ENCODE peak calls at places on chromosomes 13 and 19, in seven cellular contexts. C is GM23338, N is cardiac muscle cell, O is DND-41, Q is astrocyte, K is mucosa of descending colon, W is heart right ventricle. Z is an unnamed sample.

GRCh38 chr19:9939301-9939913 is 3.1 kb upstream of the OLFM2 start:
- DNase-seq in C (peak; percentile 61), N (peak; percentile 56), O (no peak), Q (no peak), K (no peak), W (no peak), Z (no peak)

GRCh38 chr13:109867766-109868165 is 81.4 kb upstream of the IRS2 start:
- DNase-seq in C (no peak), N (peak; percentile 23), O (no peak), Q (no peak), K (no peak), W (no peak), Z (no peak)

GRCh38 chr13:38687246-38688229 is 661 bp downstream of the FREM2 start:
- DNase-seq in C (peak; percentile 69), N (peak; percentile 12), O (no peak), Q (peak; percentile 0), K (no peak), W (no peak), Z (no peak)

GRCh38 chr19:3591876-3592613 is 6.8 kb downstream of the GIPC3 start:
- DNase-seq in C (no peak), N (peak; percentile 40), O (no peak), Q (no peak), K (no peak), W (no peak), Z (no peak)

GRCh38 chr19:49987159-49987698 is 26.3 kb upstream of the SIGLEC11 start:
- DNase-seq in C (peak; percentile 99), N (peak; percentile 96), O (peak; percentile 99), Q (peak; percentile 91), K (peak; percentile 80), W (peak; percentile 78), Z (no peak)

GRCh38 chr13:22926176-22927007 is 254.4 kb upstream of the SGCG start:
- DNase-seq in C (peak; percentile 82), N (peak; percentile 84), O (no peak), Q (peak; percentile 12), K (peak; percentile 81), W (peak; percentile 85), Z (no peak)

GRCh38 chr19:16258440-16258903 is 60.8 kb downstream of the AP1M1 start:
- DNase-seq in C (no peak), N (peak; percentile 43), O (no peak), Q (no peak), K (peak; percentile 77), W (peak; percentile 84), Z (no peak)

GRCh38 chr19:17332677-17333581 is 1.7 kb downstream of the ANO8 start:
- DNase-seq in C (peak; percentile 94), N (peak; percentile 65), O (peak; percentile 76), Q (peak; percentile 25), K (peak; percentile 66), W (no peak), Z (peak; percentile 98)

GRCh38 chr19:17075860-17076538 is 422 bp downstream of the MYO9B start:
- DNase-seq in C (peak; percentile 82), N (peak; percentile 31), O (peak; percentile 83), Q (no peak), K (peak; percentile 80), W (peak; percentile 49), Z (peak; percentile 29)

GRCh38 chr13:64457976-64458375 is 2772.2 kb downstream of the PCDH9 start:
- DNase-seq in C (no peak), N (peak; percentile 55), O (no peak), Q (peak; percentile 27), K (no peak), W (no peak), Z (no peak)

GRCh38 chr13:32314271-32314967 is 744 bp downstream of the ZAR1L start:
- DNase-seq in C (no peak), N (no peak), O (no peak), Q (no peak), K (peak; percentile 76), W (peak; percentile 48), Z (no peak)
- TF ChIP-seq CTCF in C (no peak), N (no peak), O (no peak), Q (no peak), K (no peak), W (no peak), Z (no peak)

DNA sequence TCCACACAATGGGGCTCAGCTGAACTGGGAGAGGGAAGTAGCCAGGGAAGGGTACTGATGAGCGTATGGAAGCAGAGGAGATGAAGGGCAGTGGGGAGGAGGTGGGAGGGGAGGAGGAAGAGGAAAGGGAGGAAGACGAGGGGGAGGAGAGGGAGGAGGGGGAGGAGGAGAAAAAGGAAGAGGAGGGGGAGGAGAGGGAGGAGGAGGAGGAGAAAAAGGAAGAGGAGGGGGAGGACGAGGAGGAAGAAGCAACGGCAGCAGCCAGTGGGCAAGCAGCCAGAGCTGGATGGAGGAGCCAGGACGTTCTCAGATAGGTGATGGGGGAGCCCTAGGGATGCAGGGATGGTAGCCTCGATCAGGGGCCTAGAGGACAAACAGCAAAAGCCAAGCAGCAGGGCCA is 5.6 kb downstream of the CERS4 start:
- DNase-seq in C (no peak), N (peak; percentile 11), O (no peak), Q (no peak), K (no peak), W (no peak), Z (no peak)
- H3K4me1 ChIP-seq in C (peaks cover 5% of the 10 kb centered on the region), N (no peaks in the 10 kb centered on the region), O (no peaks in the 10 kb centered on the region), Q (no peaks in the 10 kb centered on the region), K (peaks cover 5% of the 10 kb centered on the region), W (peaks cover 4% of the 10 kb centered on the region), Z (no peaks in the 10 kb centered on the region)

DNA sequence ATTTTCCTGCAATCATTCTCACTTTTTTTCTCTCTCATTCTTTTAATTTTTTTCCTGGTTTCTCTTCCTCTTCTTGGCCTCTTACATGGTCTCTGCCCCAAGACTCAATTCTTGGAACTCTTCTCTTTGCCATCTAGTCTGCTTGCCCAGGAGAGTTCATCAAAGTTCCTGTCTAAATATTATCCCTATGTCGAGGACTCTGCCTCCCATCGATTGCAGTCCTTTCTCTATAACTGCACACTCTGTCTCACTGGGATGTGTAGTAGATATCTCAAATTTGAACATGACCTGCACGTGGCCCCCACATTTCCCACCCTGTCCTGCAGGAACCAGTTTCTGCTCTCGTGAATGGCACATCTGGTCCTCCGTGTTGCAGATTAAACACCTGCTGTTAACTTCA is 204.7 kb upstream of the TMTC4 start:
- DNase-seq in C (no peak), N (no peak), O (no peak), Q (no peak), K (no peak), W (no peak), Z (no peak)
- H3K4me3 ChIP-seq in C (no peak overlapping the region), N (no peak overlapping the region), O (no peak overlapping the region), Q (no peak overlapping the region), K (no peak overlapping the region), W (no peak overlapping the region), Z (no peak overlapping the region)

GRCh38 chr19:48637449-48637947 is 319 bp upstream of the DBP start:
- DNase-seq in C (peak; percentile 100), N (peak; percentile 100), O (peak; percentile 100), Q (peak; percentile 97), K (peak; percentile 100), W (peak; percentile 99), Z (peak; percentile 99)

GRCh38 chr19:48639483-48640375 is 2.5 kb upstream of the DBP start:
- DNase-seq in C (peak; percentile 63), N (no peak), O (no peak), Q (no peak), K (no peak), W (no peak), Z (no peak)

GRCh38 chr19:48636859-48637448 is at the start of gene DBP:
- DNase-seq in C (peak; percentile 63), N (no peak), O (no peak), Q (no peak), K (peak; percentile 85), W (no peak), Z (peak; percentile 65)

GRCh38 chr19:48638831-48639381 is 1.7 kb upstream of the DBP start:
- DNase-seq in C (peak; percentile 67), N (no peak), O (peak; percentile 39), Q (no peak), K (peak; percentile 72), W (no peak), Z (peak; percentile 29)

DNA sequence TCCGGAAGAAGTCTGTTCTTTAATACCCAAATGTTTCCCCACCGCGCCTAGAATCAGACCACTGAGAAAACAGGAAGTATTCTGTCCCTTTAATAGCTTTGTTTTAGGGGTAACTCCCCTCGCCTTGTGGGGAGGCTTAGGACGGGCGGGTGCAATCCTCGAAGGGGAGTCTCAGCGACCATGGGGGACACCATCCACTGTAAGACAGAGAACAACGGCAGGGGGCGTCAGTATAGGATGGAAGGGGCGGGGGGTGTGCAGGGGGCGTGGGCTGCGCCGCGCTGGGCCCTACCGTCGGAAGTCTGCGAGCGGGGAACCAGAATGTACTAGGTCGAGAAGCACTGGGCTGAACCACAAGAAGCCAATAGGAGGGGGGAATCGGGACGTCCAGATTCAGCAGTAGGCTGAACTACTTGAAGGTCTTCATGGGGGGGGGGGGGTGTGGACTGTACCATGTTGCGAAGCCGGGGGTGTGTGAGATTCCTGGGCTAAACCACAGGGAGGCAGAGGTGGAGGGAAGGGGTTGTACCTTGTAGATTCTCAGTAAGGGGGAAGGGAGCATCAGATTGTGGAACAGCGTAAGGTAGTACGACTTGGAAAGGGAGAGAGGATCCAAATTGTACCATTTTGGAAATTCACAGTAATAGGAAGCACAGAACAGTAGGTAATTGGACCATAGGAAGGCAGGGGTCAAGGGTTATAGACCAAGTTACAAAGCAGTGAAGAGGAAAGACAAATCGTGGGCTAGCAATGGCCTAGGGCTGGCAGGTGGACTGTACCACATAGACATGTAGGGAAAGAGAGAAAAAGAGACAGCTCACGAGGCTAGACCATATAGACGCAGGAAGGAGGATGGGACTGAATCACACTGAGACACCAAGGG is 1.0 kb upstream of the DBP start:
- DNase-seq in C (peak; percentile 96), N (peak; percentile 99), O (peak; percentile 92), Q (peak; percentile 94), K (peak; percentile 89), W (peak; percentile 72), Z (peak; percentile 83)
- TF ChIP-seq CTCF in C (peak; percentile 22), N (peak; percentile 17), O (peak; percentile 54), Q (no peak), K (no peak), W (no peak), Z (peak; percentile 11)

DNA sequence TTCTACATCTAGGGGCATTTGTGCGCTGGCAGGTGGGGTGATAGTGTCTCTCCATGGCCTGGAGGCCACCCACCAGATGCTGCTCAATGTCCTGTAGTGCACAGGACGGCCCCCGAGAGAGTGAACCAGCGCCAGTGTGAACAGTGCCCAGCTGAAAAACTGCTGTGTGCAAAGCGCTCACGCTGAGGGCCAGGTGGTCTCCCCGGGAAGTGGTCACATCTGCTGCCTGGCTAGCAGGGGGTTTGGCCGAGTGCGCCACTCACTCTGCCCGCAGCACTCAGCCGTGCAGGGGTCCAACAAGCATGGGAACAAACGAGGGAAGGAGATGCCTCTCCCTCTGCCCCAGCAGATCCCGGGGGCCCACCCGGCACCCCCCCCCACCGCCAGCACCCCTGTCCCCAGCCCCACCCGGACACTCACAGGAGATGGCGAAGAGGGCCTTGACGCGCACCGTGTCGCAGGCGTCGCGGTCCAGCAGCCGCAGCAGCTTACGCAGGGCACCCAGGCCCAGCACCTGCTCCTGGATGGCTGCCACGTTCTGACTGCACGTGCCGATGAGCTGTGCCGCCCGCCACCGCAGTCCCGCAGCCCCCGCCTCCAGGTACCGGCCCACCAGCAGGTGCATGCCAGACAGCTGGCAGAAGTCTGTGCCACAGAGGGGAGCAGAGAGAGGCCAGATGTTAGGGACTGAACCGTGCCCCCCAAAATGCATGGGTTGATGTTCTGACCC is 5.8 kb downstream of the HSPBP1 start:
- DNase-seq in C (no peak), N (no peak), O (no peak), Q (no peak), K (no peak), W (no peak), Z (no peak)
- H3K4me1 ChIP-seq in C (peaks cover 3% of the 10 kb centered on the region), N (no peaks in the 10 kb centered on the region), O (peaks cover 9% of the 10 kb centered on the region), Q (peaks cover 2% of the 10 kb centered on the region), K (peaks cover 2% of the 10 kb centered on the region), W (peaks cover 2% of the 10 kb centered on the region), Z (no peaks in the 10 kb centered on the region)